ENCODE peak calls at places on chromosomes 5 and 9, in seven cellular contexts. X is EL; L is cardiac fibroblast; C is A172; W is Kasumi-1; Q is left ventricle myocardium superior; H is CD4-positive, alpha-beta memory T cell. E is an unnamed sample.

GRCh38 chr9:137671721-137672120 is 52.9 kb downstream of the EHMT1 start:
- DNase-seq in X (no peak), W (no peak), H (no peak), C (no peak), L (no peak), Q (no peak), E (no peak)

GRCh38 chr5:111151998-111152397 is 59.9 kb downstream of the WDR36 start:
- DNase-seq in Q (no peak), C (no peak), L (no peak), W (no peak), H (no peak), X (no peak), E (no peak)

GRCh38 chr5:55030676-55031445 is 6.8 kb downstream of the GZMK start:
- DNase-seq in C (no peak), Q (no peak), H (no peak), X (no peak), L (no peak), W (no peak), E (no peak)

GRCh38 chr9:86349271-86349670 is 4.9 kb downstream of the TUT7 start:
- DNase-seq in H (no peak), Q (no peak), L (no peak), C (peak), X (peak), W (no peak), E (no peak)

GRCh38 chr5:39547548-39548154 is 122.9 kb upstream of the DAB2 start:
- DNase-seq in L (peak), Q (no peak), C (peak), W (peak), X (peak), H (no peak), E (no peak)

GRCh38 chr5:1208743-1209551 is 7.6 kb downstream of the SLC6A19 start:
- DNase-seq in C (no peak), X (peak), L (peak), H (no peak), Q (no peak), W (no peak), E (no peak)

GRCh38 chr5:95725071-95725820 is 5.9 kb upstream of the RHOBTB3 start:
- DNase-seq in W (no peak), Q (no peak), X (no peak), H (no peak), C (no peak), L (no peak), E (no peak)

GRCh38 chr5:116256717-116257116 is 171.9 kb downstream of the COMMD10 start:
- DNase-seq in C (no peak), W (no peak), Q (no peak), X (no peak), H (no peak), L (no peak), E (no peak)

GRCh38 chr5:96065577-96066385 is 104.1 kb upstream of the ELL2 start:
- DNase-seq in L (no peak), X (no peak), W (no peak), H (no peak), C (no peak), Q (no peak), E (no peak)

GRCh38 chr5:81698806-81699205 is 52.1 kb downstream of the SSBP2 start:
- DNase-seq in C (no peak), H (no peak), Q (no peak), W (no peak), X (peak), L (no peak), E (no peak)

GRCh38 chr9:97900738-97901565 is 21.3 kb downstream of the TRMO start:
- DNase-seq in C (peak), L (peak), W (peak), Q (no peak), H (peak), X (peak), E (peak)

GRCh38 chr5:75707911-75708509 is 9.2 kb downstream of the POC5 start:
- DNase-seq in H (no peak), W (no peak), C (peak), Q (no peak), X (peak), L (no peak), E (no peak)

GRCh38 chr9:13810510-13810909 is 503.4 kb downstream of the NFIB start:
- DNase-seq in X (peak), H (no peak), C (no peak), Q (peak), L (peak), W (no peak), E (no peak)

GRCh38 chr5:10555134-10555733 is 8.6 kb upstream of the ANKRD33B start:
- DNase-seq in L (peak), H (no peak), X (peak), W (no peak), Q (no peak), C (peak), E (peak)

GRCh38 chr5:157266286-157267007 is 524 bp downstream of the CYFIP2 start:
- DNase-seq in W (no peak), H (peak), L (no peak), C (no peak), Q (peak), X (no peak), E (no peak)

GRCh38 chr5:102561894-102562760 is 63.3 kb upstream of the SLCO6A1 start:
- DNase-seq in Q (peak), C (peak), H (no peak), X (peak), L (peak), W (peak), E (no peak)

GRCh38 chr5:393846-394275 is 49.1 kb upstream of the EXOC3 start:
- DNase-seq in C (no peak), Q (no peak), L (peak), W (no peak), H (no peak), X (peak), E (no peak)

GRCh38 chr9:104682642-104683041 is 11.7 kb upstream of the OR13D1 start:
- DNase-seq in H (no peak), Q (no peak), W (peak), X (peak), L (peak), C (peak), E (no peak)

GRCh38 chr9:114805670-114806551 is at the start of gene TNFSF15:
- DNase-seq in C (peak), H (no peak), Q (peak), X (no peak), L (peak), W (peak), E (no peak)

GRCh38 chr5:4640793-4641192 is 499.3 kb upstream of the ADAMTS16 start:
- DNase-seq in Q (no peak), L (no peak), X (no peak), W (no peak), C (no peak), H (no peak), E (no peak)

GRCh38 chr9:132997591-132997990 is 19.1 kb downstream of the GFI1B start:
- DNase-seq in W (no peak), L (peak), H (no peak), Q (no peak), X (peak), C (peak), E (no peak)